ENCODE peak calls at places on chromosomes 6 and 20, in eight cellular contexts. One of them, this sample, is unnamed.

GRCh38 chr20:59439243-59439642 is 138.8 kb downstream of the EDN3 start:
- DNase-seq in activated CD8-positive, alpha-beta memory T cell treated with anti-CD3 and anti-CD28 coated beads for 1 hour: no peak
- DNase-seq in Panc1: no peak
- DNase-seq in nephron progenitor cell: no peak
- DNase-seq in posterior cingulate gyrus: no peak
- DNase-seq in GM13977: no peak
- DNase-seq in NCI-H345: no peak
- DNase-seq in neural progenitor cell: no peak
- DNase-seq in this sample: no peak

GRCh38 chr6:150145427-150145826 is 2.6 kb downstream of the PPP1R14C start:
- DNase-seq in neural progenitor cell: no peak
- DNase-seq in posterior cingulate gyrus: no peak
- DNase-seq in NCI-H345: no peak
- DNase-seq in Panc1: no peak
- DNase-seq in GM13977: no peak
- DNase-seq in activated CD8-positive, alpha-beta memory T cell treated with anti-CD3 and anti-CD28 coated beads for 1 hour: no peak
- DNase-seq in nephron progenitor cell: no peak
- DNase-seq in this sample: no peak

GRCh38 chr6:13191461-13191860 is 136.9 kb downstream of the TBC1D7 start:
- DNase-seq in activated CD8-positive, alpha-beta memory T cell treated with anti-CD3 and anti-CD28 coated beads for 1 hour: no peak
- DNase-seq in Panc1: no peak
- DNase-seq in GM13977: no peak
- DNase-seq in nephron progenitor cell: no peak
- DNase-seq in NCI-H345: no peak
- DNase-seq in posterior cingulate gyrus: no peak
- DNase-seq in neural progenitor cell: no peak
- DNase-seq in this sample: no peak

GRCh38 chr6:28866342-28867077 is 57.3 kb downstream of the TRIM27 start:
- DNase-seq in neural progenitor cell: peak
- DNase-seq in posterior cingulate gyrus: peak
- DNase-seq in nephron progenitor cell: peak
- DNase-seq in GM13977: peak
- DNase-seq in Panc1: no peak
- DNase-seq in NCI-H345: peak
- DNase-seq in activated CD8-positive, alpha-beta memory T cell treated with anti-CD3 and anti-CD28 coated beads for 1 hour: peak
- DNase-seq in this sample: peak

GRCh38 chr6:28922841-28923317 is 906 bp downstream of the TRIM27 start:
- DNase-seq in activated CD8-positive, alpha-beta memory T cell treated with anti-CD3 and anti-CD28 coated beads for 1 hour: no peak
- DNase-seq in GM13977: peak
- DNase-seq in NCI-H345: peak
- DNase-seq in neural progenitor cell: peak
- DNase-seq in posterior cingulate gyrus: peak
- DNase-seq in Panc1: no peak
- DNase-seq in nephron progenitor cell: peak
- DNase-seq in this sample: no peak

GRCh38 chr20:61810066-61810708 is 255.5 kb downstream of the TAF4 start:
- DNase-seq in activated CD8-positive, alpha-beta memory T cell treated with anti-CD3 and anti-CD28 coated beads for 1 hour: no peak
- DNase-seq in neural progenitor cell: no peak
- DNase-seq in NCI-H345: no peak
- DNase-seq in posterior cingulate gyrus: peak
- DNase-seq in GM13977: no peak
- DNase-seq in nephron progenitor cell: no peak
- DNase-seq in Panc1: no peak
- DNase-seq in this sample: no peak

GRCh38 chr6:53887318-53887717 is 92.5 kb downstream of the LRRC1 start:
- DNase-seq in nephron progenitor cell: no peak
- DNase-seq in Panc1: no peak
- DNase-seq in activated CD8-positive, alpha-beta memory T cell treated with anti-CD3 and anti-CD28 coated beads for 1 hour: no peak
- DNase-seq in NCI-H345: no peak
- DNase-seq in GM13977: no peak
- DNase-seq in posterior cingulate gyrus: no peak
- DNase-seq in neural progenitor cell: no peak
- DNase-seq in this sample: no peak

GRCh38 chr20:51237278-51237677 is 214.4 kb upstream of the KCNG1 start:
- DNase-seq in Panc1: no peak
- DNase-seq in neural progenitor cell: no peak
- DNase-seq in posterior cingulate gyrus: no peak
- DNase-seq in nephron progenitor cell: no peak
- DNase-seq in NCI-H345: no peak
- DNase-seq in activated CD8-positive, alpha-beta memory T cell treated with anti-CD3 and anti-CD28 coated beads for 1 hour: no peak
- DNase-seq in GM13977: no peak
- DNase-seq in this sample: no peak

GRCh38 chr6:152094992-152095592 is 287.6 kb downstream of the ESR1 start:
- DNase-seq in nephron progenitor cell: no peak
- DNase-seq in NCI-H345: no peak
- DNase-seq in Panc1: peak
- DNase-seq in activated CD8-positive, alpha-beta memory T cell treated with anti-CD3 and anti-CD28 coated beads for 1 hour: no peak
- DNase-seq in posterior cingulate gyrus: no peak
- DNase-seq in neural progenitor cell: no peak
- DNase-seq in GM13977: no peak
- DNase-seq in this sample: no peak

GRCh38 chr6:51415501-51415900 is 596.8 kb downstream of the TFAP2B start:
- DNase-seq in NCI-H345: no peak
- DNase-seq in Panc1: no peak
- DNase-seq in GM13977: no peak
- DNase-seq in nephron progenitor cell: no peak
- DNase-seq in posterior cingulate gyrus: no peak
- DNase-seq in activated CD8-positive, alpha-beta memory T cell treated with anti-CD3 and anti-CD28 coated beads for 1 hour: no peak
- DNase-seq in neural progenitor cell: no peak
- DNase-seq in this sample: no peak

GRCh38 chr6:137958809-137959565 is 91.9 kb downstream of the TNFAIP3 start:
- DNase-seq in activated CD8-positive, alpha-beta memory T cell treated with anti-CD3 and anti-CD28 coated beads for 1 hour: no peak
- DNase-seq in posterior cingulate gyrus: no peak
- DNase-seq in GM13977: no peak
- DNase-seq in Panc1: no peak
- DNase-seq in nephron progenitor cell: no peak
- DNase-seq in neural progenitor cell: no peak
- DNase-seq in NCI-H345: no peak
- DNase-seq in this sample: no peak

GRCh38 chr6:164424489-164424888 is 884.9 kb downstream of the C6orf118 start:
- DNase-seq in GM13977: no peak
- DNase-seq in posterior cingulate gyrus: no peak
- DNase-seq in nephron progenitor cell: no peak
- DNase-seq in NCI-H345: no peak
- DNase-seq in activated CD8-positive, alpha-beta memory T cell treated with anti-CD3 and anti-CD28 coated beads for 1 hour: no peak
- DNase-seq in neural progenitor cell: no peak
- DNase-seq in Panc1: no peak
- DNase-seq in this sample: no peak

GRCh38 chr6:72328775-72329174 is 293.1 kb upstream of the KCNQ5 start:
- DNase-seq in NCI-H345: no peak
- DNase-seq in Panc1: no peak
- DNase-seq in neural progenitor cell: no peak
- DNase-seq in activated CD8-positive, alpha-beta memory T cell treated with anti-CD3 and anti-CD28 coated beads for 1 hour: no peak
- DNase-seq in GM13977: no peak
- DNase-seq in posterior cingulate gyrus: no peak
- DNase-seq in nephron progenitor cell: no peak
- DNase-seq in this sample: no peak

GRCh38 chr6:89985744-89986493 is 91.7 kb downstream of the GJA10 start:
- DNase-seq in GM13977: no peak
- DNase-seq in posterior cingulate gyrus: peak
- DNase-seq in Panc1: no peak
- DNase-seq in neural progenitor cell: peak
- DNase-seq in nephron progenitor cell: no peak
- DNase-seq in activated CD8-positive, alpha-beta memory T cell treated with anti-CD3 and anti-CD28 coated beads for 1 hour: no peak
- DNase-seq in NCI-H345: no peak
- DNase-seq in this sample: no peak

GRCh38 chr6:102327697-102328227 is 934.3 kb downstream of the GRIK2 start:
- DNase-seq in NCI-H345: no peak
- DNase-seq in nephron progenitor cell: no peak
- DNase-seq in neural progenitor cell: no peak
- DNase-seq in Panc1: no peak
- DNase-seq in posterior cingulate gyrus: no peak
- DNase-seq in GM13977: no peak
- DNase-seq in activated CD8-positive, alpha-beta memory T cell treated with anti-CD3 and anti-CD28 coated beads for 1 hour: no peak
- DNase-seq in this sample: no peak

GRCh38 chr6:42263165-42263852 is 45.6 kb upstream of the MRPS10 start:
- DNase-seq in Panc1: no peak
- DNase-seq in GM13977: no peak
- DNase-seq in NCI-H345: no peak
- DNase-seq in neural progenitor cell: peak
- DNase-seq in activated CD8-positive, alpha-beta memory T cell treated with anti-CD3 and anti-CD28 coated beads for 1 hour: no peak
- DNase-seq in nephron progenitor cell: peak
- DNase-seq in posterior cingulate gyrus: no peak
- DNase-seq in this sample: no peak

GRCh38 chr20:35040090-35040489 is 52.5 kb downstream of the TRPC4AP start:
- DNase-seq in neural progenitor cell: no peak
- DNase-seq in posterior cingulate gyrus: peak
- DNase-seq in activated CD8-positive, alpha-beta memory T cell treated with anti-CD3 and anti-CD28 coated beads for 1 hour: no peak
- DNase-seq in nephron progenitor cell: no peak
- DNase-seq in NCI-H345: no peak
- DNase-seq in Panc1: no peak
- DNase-seq in GM13977: no peak
- DNase-seq in this sample: no peak

GRCh38 chr6:40695114-40695513 is 108.0 kb upstream of the LRFN2 start:
- DNase-seq in Panc1: no peak
- DNase-seq in posterior cingulate gyrus: no peak
- DNase-seq in GM13977: no peak
- DNase-seq in activated CD8-positive, alpha-beta memory T cell treated with anti-CD3 and anti-CD28 coated beads for 1 hour: no peak
- DNase-seq in nephron progenitor cell: no peak
- DNase-seq in NCI-H345: peak
- DNase-seq in neural progenitor cell: peak
- DNase-seq in this sample: no peak

GRCh38 chr20:16929756-16930155 is 181.6 kb downstream of the OTOR start:
- DNase-seq in nephron progenitor cell: no peak
- DNase-seq in neural progenitor cell: no peak
- DNase-seq in GM13977: no peak
- DNase-seq in posterior cingulate gyrus: no peak
- DNase-seq in NCI-H345: no peak
- DNase-seq in activated CD8-positive, alpha-beta memory T cell treated with anti-CD3 and anti-CD28 coated beads for 1 hour: no peak
- DNase-seq in Panc1: no peak
- DNase-seq in this sample: no peak

GRCh38 chr20:25257130-25257529 is 9.2 kb downstream of the PYGB start:
- DNase-seq in neural progenitor cell: no peak
- DNase-seq in activated CD8-positive, alpha-beta memory T cell treated with anti-CD3 and anti-CD28 coated beads for 1 hour: no peak
- DNase-seq in posterior cingulate gyrus: no peak
- DNase-seq in Panc1: no peak
- DNase-seq in GM13977: no peak
- DNase-seq in nephron progenitor cell: no peak
- DNase-seq in NCI-H345: no peak
- DNase-seq in this sample: no peak

GRCh38 chr6:118788702-118789101 is 105.2 kb upstream of the ASF1A start:
- DNase-seq in neural progenitor cell: no peak
- DNase-seq in activated CD8-positive, alpha-beta memory T cell treated with anti-CD3 and anti-CD28 coated beads for 1 hour: no peak
- DNase-seq in GM13977: no peak
- DNase-seq in posterior cingulate gyrus: no peak
- DNase-seq in Panc1: no peak
- DNase-seq in nephron progenitor cell: no peak
- DNase-seq in NCI-H345: no peak
- DNase-seq in this sample: no peak

GRCh38 chr20:1327827-1328679 is 886 bp downstream of the SDCBP2 start:
- DNase-seq in NCI-H345: no peak
- DNase-seq in nephron progenitor cell: no peak
- DNase-seq in activated CD8-positive, alpha-beta memory T cell treated with anti-CD3 and anti-CD28 coated beads for 1 hour: no peak
- DNase-seq in neural progenitor cell: no peak
- DNase-seq in posterior cingulate gyrus: peak
- DNase-seq in GM13977: no peak
- DNase-seq in Panc1: no peak
- DNase-seq in this sample: no peak

GRCh38 chr6:146850238-146850896 is 251.6 kb downstream of the ADGB start:
- DNase-seq in posterior cingulate gyrus: peak
- DNase-seq in GM13977: no peak
- DNase-seq in activated CD8-positive, alpha-beta memory T cell treated with anti-CD3 and anti-CD28 coated beads for 1 hour: no peak
- DNase-seq in neural progenitor cell: no peak
- DNase-seq in Panc1: no peak
- DNase-seq in NCI-H345: no peak
- DNase-seq in nephron progenitor cell: no peak
- DNase-seq in this sample: no peak

GRCh38 chr6:97969065-97969464 is 686.0 kb upstream of the MMS22L start:
- DNase-seq in NCI-H345: no peak
- DNase-seq in nephron progenitor cell: no peak
- DNase-seq in posterior cingulate gyrus: no peak
- DNase-seq in GM13977: no peak
- DNase-seq in Panc1: no peak
- DNase-seq in activated CD8-positive, alpha-beta memory T cell treated with anti-CD3 and anti-CD28 coated beads for 1 hour: no peak
- DNase-seq in neural progenitor cell: no peak
- DNase-seq in this sample: no peak

GRCh38 chr6:169340395-169340794 is 86.7 kb upstream of the THBS2 start:
- DNase-seq in activated CD8-positive, alpha-beta memory T cell treated with anti-CD3 and anti-CD28 coated beads for 1 hour: no peak
- DNase-seq in GM13977: no peak
- DNase-seq in posterior cingulate gyrus: no peak
- DNase-seq in nephron progenitor cell: no peak
- DNase-seq in neural progenitor cell: no peak
- DNase-seq in Panc1: no peak
- DNase-seq in NCI-H345: no peak
- DNase-seq in this sample: no peak

GRCh38 chr6:143536461-143536865 is 24.9 kb upstream of the FUCA2 start:
- DNase-seq in activated CD8-positive, alpha-beta memory T cell treated with anti-CD3 and anti-CD28 coated beads for 1 hour: no peak
- DNase-seq in nephron progenitor cell: peak
- DNase-seq in Panc1: no peak
- DNase-seq in NCI-H345: peak
- DNase-seq in posterior cingulate gyrus: peak
- DNase-seq in GM13977: no peak
- DNase-seq in neural progenitor cell: no peak
- DNase-seq in this sample: no peak

GRCh38 chr20:10670521-10671220 is 3.1 kb downstream of the JAG1 start:
- DNase-seq in GM13977: peak
- DNase-seq in activated CD8-positive, alpha-beta memory T cell treated with anti-CD3 and anti-CD28 coated beads for 1 hour: no peak
- DNase-seq in neural progenitor cell: no peak
- DNase-seq in posterior cingulate gyrus: no peak
- DNase-seq in Panc1: no peak
- DNase-seq in NCI-H345: no peak
- DNase-seq in nephron progenitor cell: peak
- DNase-seq in this sample: no peak

GRCh38 chr6:122400121-122400450 is 634 bp downstream of the HSF2 start:
- DNase-seq in nephron progenitor cell: no peak
- DNase-seq in activated CD8-positive, alpha-beta memory T cell treated with anti-CD3 and anti-CD28 coated beads for 1 hour: no peak
- DNase-seq in NCI-H345: no peak
- DNase-seq in neural progenitor cell: no peak
- DNase-seq in Panc1: no peak
- DNase-seq in posterior cingulate gyrus: no peak
- DNase-seq in GM13977: no peak
- DNase-seq in this sample: no peak

GRCh38 chr6:24666097-24666615 is 543 bp downstream of the TDP2 start:
- DNase-seq in nephron progenitor cell: peak
- DNase-seq in GM13977: peak
- DNase-seq in activated CD8-positive, alpha-beta memory T cell treated with anti-CD3 and anti-CD28 coated beads for 1 hour: no peak
- DNase-seq in neural progenitor cell: no peak
- DNase-seq in NCI-H345: peak
- DNase-seq in Panc1: no peak
- DNase-seq in posterior cingulate gyrus: peak
- DNase-seq in this sample: no peak

GRCh38 chr6:35149891-35150566 is 8.9 kb upstream of the TCP11 start:
- DNase-seq in neural progenitor cell: no peak
- DNase-seq in nephron progenitor cell: no peak
- DNase-seq in Panc1: no peak
- DNase-seq in posterior cingulate gyrus: no peak
- DNase-seq in activated CD8-positive, alpha-beta memory T cell treated with anti-CD3 and anti-CD28 coated beads for 1 hour: no peak
- DNase-seq in NCI-H345: no peak
- DNase-seq in GM13977: no peak
- DNase-seq in this sample: no peak

GRCh38 chr6:13581700-13582229 is 7.4 kb downstream of the SIRT5 start:
- DNase-seq in NCI-H345: no peak
- DNase-seq in neural progenitor cell: no peak
- DNase-seq in activated CD8-positive, alpha-beta memory T cell treated with anti-CD3 and anti-CD28 coated beads for 1 hour: no peak
- DNase-seq in GM13977: no peak
- DNase-seq in nephron progenitor cell: no peak
- DNase-seq in Panc1: no peak
- DNase-seq in posterior cingulate gyrus: no peak
- DNase-seq in this sample: no peak

GRCh38 chr6:112941613-112942012 is 594.5 kb downstream of the RFPL4B start:
- DNase-seq in GM13977: no peak
- DNase-seq in activated CD8-positive, alpha-beta memory T cell treated with anti-CD3 and anti-CD28 coated beads for 1 hour: no peak
- DNase-seq in posterior cingulate gyrus: no peak
- DNase-seq in Panc1: no peak
- DNase-seq in NCI-H345: no peak
- DNase-seq in neural progenitor cell: no peak
- DNase-seq in nephron progenitor cell: no peak
- DNase-seq in this sample: no peak

GRCh38 chr20:5569021-5569420 is 181.2 kb upstream of the SHLD1 start:
- DNase-seq in activated CD8-positive, alpha-beta memory T cell treated with anti-CD3 and anti-CD28 coated beads for 1 hour: no peak
- DNase-seq in neural progenitor cell: no peak
- DNase-seq in Panc1: peak
- DNase-seq in GM13977: peak
- DNase-seq in NCI-H345: peak
- DNase-seq in posterior cingulate gyrus: no peak
- DNase-seq in nephron progenitor cell: no peak
- DNase-seq in this sample: no peak

GRCh38 chr20:62635232-62635631 is 7.1 kb upstream of the SLCO4A1 start:
- DNase-seq in NCI-H345: no peak
- DNase-seq in GM13977: no peak
- DNase-seq in activated CD8-positive, alpha-beta memory T cell treated with anti-CD3 and anti-CD28 coated beads for 1 hour: no peak
- DNase-seq in Panc1: no peak
- DNase-seq in neural progenitor cell: no peak
- DNase-seq in posterior cingulate gyrus: peak
- DNase-seq in nephron progenitor cell: no peak
- DNase-seq in this sample: no peak